ENCODE peak calls at places on chromosome 22, in five cellular contexts. S, Q, P, O and I are unnamed samples. For H3K9me3, the result is how much of the 10 kb centered on the place peaks cover.

GRCh38 chr22:21074092-21074715 is 28.5 kb downstream of the LRRC74B start:
- DNase-seq in S (no peak), Q (no peak), P (no peak), O (no peak), I (no peak)

GRCh38 chr22:19114984-19115552 is 7.1 kb downstream of the DGCR2 start:
- DNase-seq in S (no peak), Q (no peak), P (no peak), O (peak), I (no peak)

GRCh38 chr22:22931557-22932270 is 44.1 kb downstream of the IGLL5 start:
- DNase-seq in S (no peak), Q (no peak), P (peak), O (no peak), I (no peak)

GRCh38 chr22:24474221-24474620 is 20.9 kb upstream of the UPB1 start:
- DNase-seq in S (no peak), Q (no peak), P (no peak), O (no peak), I (peak)

GRCh38 chr22:29313126-29314071 is 2.1 kb downstream of the RASL10A start:
- DNase-seq in S (no peak), Q (peak), P (peak), O (peak), I (peak)

GRCh38 chr22:18008136-18008535 is 16.2 kb downstream of the MICAL3 start:
- DNase-seq in S (no peak), Q (no peak), P (no peak), O (no peak), I (no peak)

GRCh38 chr22:50581950-50582561 is 593 bp downstream of the CHKB start:
- DNase-seq in S (no peak), Q (no peak), P (no peak), O (no peak), I (no peak)

GRCh38 chr22:19639610-19640135 is 74.6 kb upstream of the SEPTIN5 start:
- DNase-seq in S (no peak), Q (no peak), P (no peak), O (peak), I (no peak)

GRCh38 chr22:24938741-24939341 is 7.7 kb downstream of the LHFPL7 start:
- DNase-seq in S (peak), Q (no peak), P (no peak), O (no peak), I (peak)

GRCh38 chr22:29112680-29113079 is 39.8 kb downstream of the KREMEN1 start:
- DNase-seq in S (no peak), Q (no peak), P (no peak), O (no peak), I (no peak)

GRCh38 chr22:43077121-43077877 is 11.9 kb downstream of the TTLL1 start:
- DNase-seq in S (no peak), Q (no peak), P (peak), O (no peak), I (no peak)

GRCh38 chr22:38291201-38291777 is 18.5 kb upstream of the TMEM184B start:
- DNase-seq in S (no peak), Q (no peak), P (no peak), O (no peak), I (no peak)

GRCh38 chr22:38549106-38549884 is 20.7 kb downstream of the DMC1 start:
- DNase-seq in S (peak), Q (no peak), P (no peak), O (no peak), I (no peak)

GRCh38 chr22:23884133-23884532 is 10.1 kb upstream of the MIF start:
- DNase-seq in S (no peak), Q (no peak), P (no peak), O (no peak), I (no peak)

GRCh38 chr22:29907753-29908515 is 25.0 kb downstream of the MTMR3 start:
- DNase-seq in S (peak), Q (peak), P (peak), O (peak), I (peak)

GRCh38 chr22:24937114-24937513 is 9.4 kb downstream of the LHFPL7 start:
- DNase-seq in S (no peak), Q (no peak), P (no peak), O (no peak), I (no peak)

GRCh38 chr22:25357606-25358420 is 138.4 kb downstream of the CRYBB2 start:
- DNase-seq in S (no peak), Q (no peak), P (no peak), O (peak), I (no peak)

GRCh38 chr22:38167988-38168407 is 13.6 kb downstream of the PLA2G6 start:
- DNase-seq in S (peak), Q (no peak), P (peak), O (no peak), I (no peak)

GRCh38 chr22:36759481-36760159 is 16.3 kb downstream of the IFT27 start:
- DNase-seq in S (no peak), Q (no peak), P (no peak), O (no peak), I (no peak)

GRCh38 chr22:43628253-43628649 is 183.9 kb downstream of the EFCAB6 start:
- DNase-seq in S (no peak), Q (no peak), P (no peak), O (no peak), I (no peak)

GRCh38 chr22:20197407-20198030 is 46.7 kb upstream of the CCDC188 start:
- DNase-seq in S (no peak), Q (no peak), P (peak), O (no peak), I (no peak)

GRCh38 chr22:37051629-37052385 is at the start of gene KCTD17:
- DNase-seq in S (peak), Q (peak), P (peak), O (peak), I (peak)

GRCh38 chr22:29396126-29396525 is 7.8 kb upstream of the AP1B1 start:
- DNase-seq in S (no peak), Q (no peak), P (no peak), O (no peak), I (peak)

GRCh38 chr22:30186048-30186447 is 60.5 kb downstream of the LIF start:
- DNase-seq in S (no peak), Q (no peak), P (no peak), O (no peak), I (no peak)

GRCh38 chr22:22895776-22896445 is 8.3 kb downstream of the IGLL5 start:
- DNase-seq in S (no peak), Q (no peak), P (no peak), O (no peak), I (no peak)

GRCh38 chr22:43186272-43187170 is at the start of gene TTLL12:
- DNase-seq in S (peak), Q (no peak), P (peak), O (no peak), I (peak)

GRCh38 chr22:46007848-46008261 is 30.9 kb upstream of the WNT7B start:
- DNase-seq in S (peak), Q (peak), P (peak), O (peak), I (peak)

GRCh38 chr22:35611891-35612576 is 5.1 kb downstream of the MB start:
- DNase-seq in S (peak), Q (no peak), P (no peak), O (no peak), I (no peak)

GRCh38 chr22:43185860-43186261 is 1.1 kb downstream of the TTLL12 start:
- DNase-seq in S (peak), Q (no peak), P (peak), O (no peak), I (no peak)

GRCh38 chr22:44618400-44618799 is 83.6 kb upstream of the PRR5 start:
- DNase-seq in S (no peak), Q (no peak), P (no peak), O (peak), I (no peak)

DNA sequence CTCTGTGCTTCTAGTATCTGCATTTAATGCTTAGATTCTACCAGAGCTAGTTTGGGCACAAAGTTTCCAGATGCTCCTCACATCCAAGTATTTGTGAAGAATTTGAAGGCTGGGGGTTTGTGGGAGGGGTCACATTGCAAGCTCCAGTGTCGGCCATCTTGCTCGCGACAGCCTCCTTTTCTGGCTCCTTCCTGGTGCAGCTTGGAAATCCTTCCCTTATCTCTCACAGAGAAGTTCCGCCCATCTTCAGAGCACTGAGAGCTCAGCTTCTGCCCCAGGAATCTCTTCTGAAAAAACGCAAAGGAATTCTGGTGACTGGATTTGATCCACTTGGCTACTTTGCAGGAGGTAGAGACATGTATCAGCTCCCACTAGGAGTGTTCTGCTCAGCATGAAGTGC is 497.5 kb downstream of the TBC1D22A start:
- DNase-seq in S (no peak), Q (no peak), P (no peak), O (no peak), I (no peak)
- H3K9me3 ChIP-seq in S (under half), Q (under half), P (under half), O (under half), I (under half)

GRCh38 chr22:48955351-48956311 is 872.0 kb downstream of the BRD1 start:
- DNase-seq in S (peak), Q (no peak), P (no peak), O (peak), I (no peak)

GRCh38 chr22:48954781-48955311 is 872.8 kb downstream of the BRD1 start:
- DNase-seq in S (peak), Q (no peak), P (no peak), O (peak), I (peak)

GRCh38 chr22:48959496-48959895 is 868.2 kb downstream of the BRD1 start:
- DNase-seq in S (peak), Q (no peak), P (peak), O (peak), I (no peak)

GRCh38 chr22:48957987-48958321 is 869.7 kb downstream of the BRD1 start:
- DNase-seq in S (peak), Q (no peak), P (no peak), O (peak), I (no peak)

GRCh38 chr22:48957311-48957986 is 870.2 kb downstream of the BRD1 start:
- DNase-seq in S (peak), Q (no peak), P (no peak), O (peak), I (peak)
- H3K9me3 ChIP-seq in S (under half), Q (under half), P (under half), O (under half), I (under half)

GRCh38 chr22:48551716-48552268 is 1275.9 kb downstream of the BRD1 start:
- DNase-seq in S (no peak), Q (no peak), P (no peak), O (no peak), I (no peak)
- H3K9me3 ChIP-seq in S (under half), Q (under half), P (under half), O (under half), I (under half)

GRCh38 chr22:47540011-47540410 is 777.6 kb downstream of the TBC1D22A start:
- DNase-seq in S (no peak), Q (no peak), P (no peak), O (no peak), I (no peak)

GRCh38 chr22:47535681-47536080 is 773.2 kb downstream of the TBC1D22A start:
- DNase-seq in S (no peak), Q (no peak), P (no peak), O (no peak), I (no peak)

GRCh38 chr22:47543447-47543846 is 781.0 kb downstream of the TBC1D22A start:
- DNase-seq in S (no peak), Q (no peak), P (no peak), O (no peak), I (no peak)

GRCh38 chr22:47534150-47535133 is 772.0 kb downstream of the TBC1D22A start:
- DNase-seq in S (peak), Q (no peak), P (no peak), O (no peak), I (no peak)

DNA sequence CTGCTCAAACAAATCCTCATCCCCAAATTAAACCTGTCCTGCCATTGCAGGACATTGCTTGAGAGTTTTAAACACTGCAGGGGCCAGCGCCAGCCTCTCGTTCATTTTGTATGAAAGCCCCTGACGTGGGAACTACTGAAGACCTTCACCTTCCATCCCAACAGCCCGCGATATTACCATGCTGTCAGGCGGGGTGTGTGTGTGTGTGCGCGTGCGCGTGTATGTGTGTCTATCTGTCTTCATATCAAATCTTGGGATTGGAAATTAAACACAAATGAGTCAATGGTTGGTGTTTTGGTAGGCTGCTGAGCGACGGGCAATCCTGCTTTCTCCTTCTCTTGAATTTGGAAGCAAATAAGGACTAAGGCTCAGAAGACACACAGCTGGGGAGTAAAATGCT is 776.9 kb downstream of the TBC1D22A start:
- DNase-seq in S (no peak), Q (no peak), P (no peak), O (no peak), I (no peak)
- H3K9me3 ChIP-seq in S (under half), Q (under half), P (under half), O (under half), I (under half)

GRCh38 chr22:33788927-33789326 is 131.3 kb downstream of the LARGE1 start:
- DNase-seq in S (no peak), Q (no peak), P (no peak), O (no peak), I (no peak)

GRCh38 chr22:33789690-33790253 is 130.5 kb downstream of the LARGE1 start:
- DNase-seq in S (no peak), Q (no peak), P (no peak), O (no peak), I (no peak)

GRCh38 chr22:33792837-33793236 is 127.4 kb downstream of the LARGE1 start:
- DNase-seq in S (no peak), Q (no peak), P (no peak), O (no peak), I (no peak)

GRCh38 chr22:33785283-33785991 is 134.8 kb downstream of the LARGE1 start:
- DNase-seq in S (no peak), Q (no peak), P (no peak), O (no peak), I (peak)

GRCh38 chr22:33787645-33788456 is 132.4 kb downstream of the LARGE1 start:
- DNase-seq in S (no peak), Q (no peak), P (no peak), O (no peak), I (no peak)
- H3K9me3 ChIP-seq in S (under half), Q (under half), P (under half), O (under half), I (under half)

GRCh38 chr22:48494968-48495750 is 1332.5 kb downstream of the BRD1 start:
- DNase-seq in S (no peak), Q (no peak), P (peak), O (peak), I (no peak)

GRCh38 chr22:48495751-48496080 is 1332.0 kb downstream of the BRD1 start:
- DNase-seq in S (no peak), Q (no peak), P (no peak), O (peak), I (no peak)

GRCh38 chr22:48496226-48496845 is 1331.3 kb downstream of the BRD1 start:
- DNase-seq in S (no peak), Q (no peak), P (peak), O (peak), I (no peak)

GRCh38 chr22:48498526-48499331 is 1328.9 kb downstream of the BRD1 start:
- DNase-seq in S (no peak), Q (no peak), P (peak), O (peak), I (no peak)

DNA sequence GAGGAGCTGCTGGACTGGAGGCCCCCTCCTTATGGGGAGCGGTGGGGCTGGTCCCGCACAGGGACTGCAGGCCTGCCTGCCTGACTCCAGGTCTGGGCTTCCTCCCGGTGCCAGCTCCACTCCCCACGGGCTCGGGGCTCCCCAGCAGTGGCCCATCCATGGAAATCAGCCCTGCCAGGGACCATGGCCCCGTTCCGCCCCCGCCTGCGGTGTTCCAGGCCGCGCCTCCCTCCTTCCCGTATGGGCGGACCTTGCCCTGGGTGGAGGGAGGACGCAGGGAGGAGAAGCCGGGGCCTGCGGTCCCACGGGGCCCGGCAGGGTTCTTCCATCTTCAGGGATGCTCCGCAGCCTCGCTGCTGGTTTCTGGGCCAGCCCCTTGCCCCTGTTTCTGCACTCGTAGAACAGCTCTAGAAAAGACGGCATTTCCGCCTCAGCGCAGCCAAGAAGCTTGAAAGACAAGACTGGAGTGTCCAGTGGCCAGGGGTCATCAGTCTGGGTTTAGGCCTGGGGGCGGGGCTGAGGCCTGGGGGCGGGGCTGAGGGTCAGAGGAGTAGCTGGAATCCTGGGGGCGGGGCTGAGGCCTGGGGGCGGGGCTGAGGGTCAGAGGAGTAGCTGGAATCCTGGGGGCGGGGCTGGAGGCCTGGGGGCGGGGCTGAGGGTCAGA is 1330.6 kb downstream of the BRD1 start:
- DNase-seq in S (no peak), Q (no peak), P (peak), O (peak), I (no peak)
- H3K9me3 ChIP-seq in S (under half), Q (under half), P (under half), O (under half), I (under half)

GRCh38 chr22:40904101-40904500 is 42.2 kb upstream of the DNAJB7 start:
- DNase-seq in S (no peak), Q (no peak), P (no peak), O (no peak), I (no peak)
- H3K9me3 ChIP-seq in S (under half), Q (under half), P (under half), O (under half), I (under half)

GRCh38 chr22:47435826-47436225 is 673.4 kb downstream of the TBC1D22A start:
- DNase-seq in S (no peak), Q (no peak), P (no peak), O (no peak), I (no peak)
- H3K9me3 ChIP-seq in S (under half), Q (under half), P (under half), O (under half), I (under half)

DNA sequence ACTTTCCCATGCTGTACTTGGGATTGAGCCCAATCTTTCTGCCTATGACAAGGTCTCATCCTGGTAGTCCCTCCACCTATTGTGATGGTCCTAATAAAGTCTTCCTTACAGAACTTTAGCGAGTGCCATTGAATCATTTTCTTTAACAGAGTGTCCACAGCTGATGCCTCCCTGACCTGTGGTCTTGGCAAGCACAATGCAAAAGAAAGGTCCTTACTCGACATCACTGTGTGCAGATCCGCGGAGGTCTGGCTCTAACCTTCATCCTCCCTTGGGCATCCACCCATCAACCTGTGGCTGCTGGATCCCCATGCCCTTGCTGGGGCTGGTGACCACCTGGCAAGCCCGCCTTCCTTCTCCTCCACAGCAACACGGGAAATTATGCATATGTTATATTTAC is 1203.9 kb downstream of the TBC1D22A start:
- DNase-seq in S (no peak), Q (no peak), P (no peak), O (no peak), I (no peak)
- H3K9me3 ChIP-seq in S (under half), Q (under half), P (under half), O (under half), I (under half)

DNA sequence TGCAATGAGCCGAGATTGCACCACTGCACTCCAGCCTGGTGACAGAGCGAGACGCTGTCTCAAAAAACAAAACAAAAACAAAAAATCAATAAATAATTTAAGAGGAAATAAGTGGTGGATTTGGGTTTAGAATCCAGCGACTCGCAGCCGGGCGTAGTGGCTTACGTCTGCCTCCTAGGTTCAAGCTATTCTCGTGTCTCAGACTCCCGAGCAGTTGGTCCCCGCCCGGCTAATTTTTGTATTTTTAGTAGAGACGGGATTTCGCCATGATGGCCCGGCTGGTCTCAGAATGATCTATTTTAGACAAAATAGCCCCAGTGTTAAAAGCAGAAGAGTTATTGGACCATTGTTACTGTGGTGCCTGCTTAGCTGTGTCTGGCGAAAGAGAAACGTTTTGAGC is 29.8 kb downstream of the SNU13 start:
- DNase-seq in S (no peak), Q (no peak), P (no peak), O (no peak), I (no peak)
- H3K9me3 ChIP-seq in S (under half), Q (under half), P (under half), O (under half), I (under half)